ENCODE peak calls at places on chromosomes 13 and 19, in seven cellular contexts. I is body of pancreas, X is adrenal gland, U is breast epithelium, W is Peyer's patch, R is H1, C is tibial nerve. P is an unnamed sample.

GRCh38 chr19:10006335-10006708 is 4.0 kb downstream of the COL5A3 start:
- DNase-seq in C (peak), W (no peak), U (peak), R (no peak), X (peak), I (peak), P (no peak)

GRCh38 chr19:10863107-10863700 is 8.1 kb upstream of the CARM1 start:
- DNase-seq in I (peak), C (no peak), U (peak), X (no peak), R (no peak), W (no peak), P (no peak)

GRCh38 chr13:42832341-42833153 is 51.2 kb downstream of the FAM216B start:
- DNase-seq in X (no peak), U (no peak), W (no peak), I (peak), C (no peak), R (no peak), P (no peak)

GRCh38 chr19:40585677-40586422 is 9.2 kb downstream of the SHKBP1 start:
- DNase-seq in X (no peak), C (no peak), U (no peak), R (no peak), I (peak), W (no peak), P (no peak)

GRCh38 chr19:6753178-6754031 is 13.8 kb downstream of the SH2D3A start:
- DNase-seq in W (peak), R (peak), I (peak), C (peak), U (no peak), X (peak), P (peak)

GRCh38 chr19:45406165-45406956 is at the start of gene POLR1G:
- DNase-seq in X (peak), U (peak), I (peak), W (peak), R (no peak), C (peak), P (no peak)

GRCh38 chr19:7152568-7152967 is 83.1 kb downstream of the ZNF557 start:
- DNase-seq in W (no peak), X (no peak), R (no peak), C (no peak), U (no peak), I (no peak), P (no peak)

GRCh38 chr13:111074826-111075225 is 40.3 kb upstream of the ARHGEF7 start:
- DNase-seq in U (no peak), X (no peak), W (no peak), I (no peak), R (no peak), C (no peak), P (no peak)

GRCh38 chr13:103140001-103140671 is 73.9 kb upstream of the SLC10A2 start:
- DNase-seq in W (no peak), X (peak), U (no peak), R (no peak), I (no peak), C (peak), P (no peak)

GRCh38 chr13:73647417-73647816 is 486.8 kb downstream of the KLF12 start:
- DNase-seq in I (no peak), W (no peak), U (no peak), R (no peak), X (no peak), C (no peak), P (no peak)

GRCh38 chr13:23372264-23372905 is 61.1 kb downstream of the SACS start:
- DNase-seq in W (no peak), X (no peak), C (no peak), R (no peak), U (no peak), I (no peak), P (no peak)

GRCh38 chr19:55283548-55284393 is at the start of gene BRSK1:
- DNase-seq in U (no peak), C (no peak), R (no peak), X (peak), I (peak), W (no peak), P (no peak)

GRCh38 chr19:45643024-45643926 is 4.1 kb upstream of the EML2 start:
- DNase-seq in U (peak), R (no peak), X (peak), I (peak), W (peak), C (peak), P (peak)

GRCh38 chr13:42305503-42305902 is 33.6 kb downstream of the AKAP11 start:
- DNase-seq in W (no peak), I (no peak), U (no peak), X (no peak), R (no peak), C (no peak), P (no peak)

GRCh38 chr13:113113846-113114271 is 8.3 kb downstream of the F7 start:
- DNase-seq in X (peak), I (no peak), U (no peak), W (peak), C (no peak), R (no peak), P (no peak)

GRCh38 chr19:16661480-16662034 is 618 bp downstream of the TMEM38A start:
- DNase-seq in C (peak), U (peak), W (peak), X (peak), I (peak), R (no peak), P (no peak)

GRCh38 chr13:44063881-44064280 is 184.2 kb downstream of the LACC1 start:
- DNase-seq in W (no peak), X (no peak), R (no peak), C (no peak), I (no peak), U (no peak), P (no peak)

GRCh38 chr13:83955011-83955410 is 72.7 kb upstream of the SLITRK1 start:
- DNase-seq in U (no peak), R (no peak), I (no peak), W (no peak), C (no peak), X (no peak), P (no peak)

GRCh38 chr13:101144808-101145419 is 271.4 kb downstream of the NALCN start:
- DNase-seq in R (no peak), W (no peak), I (peak), C (no peak), U (no peak), X (no peak), P (no peak)

GRCh38 chr13:109945206-109945960 is 159.0 kb upstream of the IRS2 start:
- DNase-seq in C (no peak), R (no peak), X (no peak), U (no peak), I (no peak), W (no peak), P (no peak)

GRCh38 chr19:2288010-2288742 is 6.2 kb upstream of the PEAK3 start:
- DNase-seq in W (no peak), R (no peak), X (no peak), I (no peak), C (no peak), U (no peak), P (no peak)

GRCh38 chr13:95451656-95452055 is 100.9 kb upstream of the CLDN10 start:
- DNase-seq in R (no peak), U (no peak), W (no peak), I (no peak), C (no peak), X (no peak), P (no peak)

GRCh38 chr13:46817081-46817480 is 20.1 kb upstream of the ESD start:
- DNase-seq in W (no peak), U (no peak), I (no peak), C (no peak), R (no peak), X (no peak), P (no peak)

GRCh38 chr13:113750554-113751399 is 8.2 kb upstream of the TMEM255B start:
- DNase-seq in X (no peak), R (no peak), W (peak), U (no peak), C (no peak), I (no peak), P (no peak)

GRCh38 chr19:18594824-18595373 is 6.3 kb downstream of the REX1BD start:
- DNase-seq in I (no peak), W (no peak), X (no peak), C (no peak), U (no peak), R (no peak), P (no peak)

GRCh38 chr19:45640849-45641273 is 1.7 kb upstream of the EML2 start:
- DNase-seq in X (no peak), C (no peak), U (no peak), R (no peak), W (peak), I (no peak), P (no peak)

GRCh38 chr19:39085392-39085791 is 1.2 kb downstream of the ACP7 start:
- DNase-seq in W (no peak), X (no peak), C (no peak), U (no peak), I (no peak), R (no peak), P (no peak)

GRCh38 chr13:108018371-108018870 is 196.9 kb downstream of the LIG4 start:
- DNase-seq in R (no peak), I (no peak), C (no peak), W (no peak), X (no peak), U (no peak), P (no peak)

GRCh38 chr13:75473472-75473871 is 8.5 kb downstream of the TBC1D4 start:
- DNase-seq in U (no peak), I (no peak), R (no peak), W (no peak), C (no peak), X (no peak), P (no peak)

GRCh38 chr19:58181902-58182576 is 822 bp upstream of the ZNF274 start:
- DNase-seq in U (peak), W (no peak), C (peak), X (peak), I (peak), R (no peak), P (no peak)

GRCh38 chr13:80977168-80977567 is 636.2 kb upstream of the SPRY2 start:
- DNase-seq in U (no peak), X (no peak), I (no peak), W (no peak), R (no peak), C (no peak), P (no peak)

GRCh38 chr13:110379905-110380341 is 72.8 kb downstream of the COL4A2 start:
- DNase-seq in I (no peak), W (no peak), X (no peak), U (no peak), C (no peak), R (no peak), P (no peak)

GRCh38 chr13:48801255-48801654 is 147.5 kb downstream of the CYSLTR2 start:
- DNase-seq in U (no peak), C (no peak), X (no peak), I (no peak), R (no peak), W (no peak), P (no peak)

GRCh38 chr19:5808120-5808816 is 3.4 kb downstream of the NRTN start:
- DNase-seq in C (no peak), W (no peak), I (no peak), X (no peak), U (no peak), R (no peak), P (no peak)

GRCh38 chr19:13062317-13062716 is 40.3 kb downstream of the LYL1 start:
- DNase-seq in C (no peak), I (no peak), W (no peak), R (no peak), X (no peak), U (no peak), P (no peak)

GRCh38 chr19:17215125-17215971 is at the start of gene USE1:
- DNase-seq in I (peak), X (peak), R (peak), W (peak), U (peak), C (peak), P (peak)

GRCh38 chr13:33015791-33016323 is 366 bp upstream of the KL start:
- DNase-seq in U (no peak), X (peak), R (no peak), W (peak), I (no peak), C (no peak), P (no peak)

GRCh38 chr19:47479701-47480503 is 4.1 kb downstream of the KPTN start:
- DNase-seq in X (no peak), R (peak), U (no peak), W (no peak), I (no peak), C (no peak), P (no peak)

GRCh38 chr19:35545855-35546381 is 492 bp downstream of the TMEM147 start:
- DNase-seq in R (no peak), W (peak), U (peak), C (no peak), X (peak), I (peak), P (no peak)

GRCh38 chr19:35544110-35544802 is 1.2 kb upstream of the TMEM147 start:
- DNase-seq in C (no peak), X (no peak), W (no peak), I (no peak), U (no peak), R (no peak), P (no peak)

GRCh38 chr19:35546532-35546931 is 1.1 kb downstream of the TMEM147 start:
- DNase-seq in U (no peak), C (no peak), X (no peak), I (no peak), W (no peak), R (no peak), P (no peak)

GRCh38 chr19:35543280-35544109 is 1.9 kb upstream of the TMEM147 start:
- DNase-seq in W (no peak), I (no peak), U (no peak), C (no peak), R (no peak), X (no peak), P (no peak)

GRCh38 chr19:35545001-35545854 is at the start of gene TMEM147:
- DNase-seq in W (peak), R (peak), X (peak), I (peak), C (peak), U (peak), P (peak)
- TF ChIP-seq POLR2A in W (peak), R (peak), X (peak), I (peak), C (peak), U (no peak), P (peak)

GRCh38 chr19:1245884-1246816 is 2.2 kb upstream of the MIDN start:
- DNase-seq in W (peak), U (no peak), C (no peak), X (peak), I (peak), R (no peak), P (no peak)
- H3K27ac ChIP-seq in W (peak), U (peak), C (peak), X (peak), I (peak), R (no peak), P (peak)

GRCh38 chr19:15321739-15322138 is 10.6 kb downstream of the BRD4 start:
- DNase-seq in U (no peak), X (no peak), W (no peak), R (no peak), C (no peak), I (no peak), P (no peak)

GRCh38 chr19:15320118-15320517 is 12.2 kb downstream of the BRD4 start:
- DNase-seq in W (no peak), X (no peak), R (no peak), U (no peak), C (no peak), I (no peak), P (no peak)

GRCh38 chr19:15328312-15328711 is 4.0 kb downstream of the BRD4 start:
- DNase-seq in R (no peak), W (no peak), I (no peak), X (no peak), U (no peak), C (no peak), P (no peak)

GRCh38 chr19:15324791-15325519 is 7.4 kb downstream of the BRD4 start:
- DNase-seq in I (peak), C (no peak), X (peak), R (no peak), U (no peak), W (no peak), P (no peak)

GRCh38 chr19:15323496-15324235 is 8.7 kb downstream of the BRD4 start:
- DNase-seq in I (peak), C (peak), X (peak), W (peak), R (no peak), U (peak), P (no peak)
- TF ChIP-seq POLR2A in I (no peak), C (no peak), X (no peak), W (no peak), R (no peak), U (no peak), P (no peak)

GRCh38 chr19:21314676-21315075 is 14.5 kb downstream of the ZNF708 start:
- DNase-seq in C (no peak), R (no peak), W (no peak), X (peak), I (no peak), U (no peak), P (no peak)
- H3K27ac ChIP-seq in C (no peak), R (no peak), W (no peak), X (peak), I (no peak), U (no peak), P (no peak)

GRCh38 chr13:29594310-29594709 is 1.2 kb downstream of the SLC7A1 start:
- DNase-seq in X (peak), C (peak), U (peak), W (peak), I (peak), R (no peak), P (no peak)
- TF ChIP-seq POLR2A in X (no peak), C (no peak), U (no peak), W (no peak), I (peak), R (no peak), P (peak)

GRCh38 chr19:802497-802887 is 5.2 kb downstream of the PTBP1 start:
- DNase-seq in R (no peak), C (no peak), I (no peak), W (no peak), X (no peak), U (no peak), P (no peak)

GRCh38 chr19:800360-801029 is 3.2 kb downstream of the PTBP1 start:
- DNase-seq in C (no peak), X (peak), R (no peak), W (peak), I (peak), U (peak), P (no peak)

GRCh38 chr19:802888-803561 is 5.8 kb downstream of the PTBP1 start:
- DNase-seq in R (no peak), C (no peak), X (no peak), W (no peak), U (no peak), I (no peak), P (no peak)

GRCh38 chr19:801030-801860 is 4.0 kb downstream of the PTBP1 start:
- DNase-seq in X (peak), U (no peak), W (no peak), R (no peak), C (no peak), I (peak), P (no peak)

GRCh38 chr19:801861-802496 is 4.7 kb downstream of the PTBP1 start:
- DNase-seq in C (no peak), W (no peak), I (no peak), U (peak), R (no peak), X (peak), P (no peak)
- H3K27ac ChIP-seq in C (no peak), W (peak), I (peak), U (peak), R (peak), X (peak), P (peak)

P was measured in esophagus squamous epithelium.